ENCODE peak calls at places on chromosome 2, in four cellular contexts. B is IMR-90, W is neuronal stem cell, F is H9. L is an unnamed sample.
A peak's percentile ranks its signal among the peaks of the same experiment; 100 is the strongest.

GRCh38 chr2:42010743-42011298 is 37.0 kb upstream of the PKDCC start:
- DNase-seq in B (peak; percentile 82), W (no peak), F (no peak), L (no peak)

GRCh38 chr2:236971131-236971850 is 114.4 kb upstream of the COPS8 start:
- DNase-seq in B (peak; percentile 21), W (no peak), F (no peak), L (no peak)

GRCh38 chr2:143440619-143441018 is 311.4 kb downstream of the ARHGAP15 start:
- DNase-seq in B (no peak), W (no peak), F (no peak), L (no peak)

GRCh38 chr2:187976259-187976658 is 315.4 kb upstream of the GULP1 start:
- DNase-seq in B (no peak), W (no peak), F (no peak), L (no peak)

GRCh38 chr2:182444806-182445205 is 18.0 kb upstream of the PDE1A start:
- DNase-seq in B (no peak), W (no peak), F (no peak), L (no peak)

GRCh38 chr2:12719400-12720104 is 2.8 kb downstream of the TRIB2 start:
- DNase-seq in B (peak; percentile 64), W (no peak), F (no peak), L (peak; percentile 76)

GRCh38 chr2:219230201-219230540 is 565 bp downstream of the ANKZF1 start:
- DNase-seq in B (peak; percentile 55), W (no peak), F (peak; percentile 51), L (peak; percentile 73)

GRCh38 chr2:178029342-178029741 is 43.2 kb downstream of the PDE11A start:
- DNase-seq in B (no peak), W (no peak), F (no peak), L (no peak)

GRCh38 chr2:46747297-46747818 is 168.2 kb downstream of the MCFD2 start:
- DNase-seq in B (peak; percentile 33), W (no peak), F (no peak), L (no peak)

DNA sequence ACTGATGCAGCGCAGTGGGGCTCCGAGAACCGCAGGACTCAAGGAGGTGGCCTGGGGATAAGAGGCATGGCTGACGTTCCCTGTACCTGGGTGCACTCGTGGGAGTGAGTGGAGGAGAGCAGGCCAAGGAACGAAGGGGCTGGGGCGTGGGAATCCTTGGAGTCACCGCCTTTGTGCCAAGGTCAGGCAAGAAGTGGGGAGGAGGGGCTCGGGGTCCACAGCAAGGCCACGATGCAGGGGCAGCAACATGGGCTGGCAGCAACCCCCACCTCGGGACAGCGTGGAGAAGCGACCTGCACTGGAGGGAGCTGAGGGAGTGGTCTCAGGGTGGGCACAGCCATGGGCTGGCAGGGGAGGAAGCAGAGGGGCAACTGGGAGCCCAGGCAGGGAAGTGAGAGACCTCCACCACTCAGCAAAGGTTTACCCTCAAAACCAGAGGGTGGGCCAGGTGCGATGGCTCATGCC is 18.6 kb downstream of the ARID5A start:
- DNase-seq in B (no peak), W (no peak), F (no peak), L (no peak)
- H4K91ac ChIP-seq in B (no peak overlapping the region), W (no peak overlapping the region), F (no peak overlapping the region), L (no peak overlapping the region)

GRCh38 chr2:216107760-216108159 is 1.4 kb upstream of the XRCC5 start:
- DNase-seq in B (no peak), W (peak; percentile 47), F (peak; percentile 63), L (peak; percentile 77)
- H4K91ac ChIP-seq in B (peak overlapping the region; percentile 35), W (no peak overlapping the region), F (no peak overlapping the region), L (peak overlapping the region; percentile 56)

GRCh38 chr2:43415582-43415981 is 180.3 kb downstream of the THADA start:
- DNase-seq in B (no peak), W (no peak), F (no peak), L (no peak)
- H4K91ac ChIP-seq in B (no peak overlapping the region), W (no peak overlapping the region), F (no peak overlapping the region), L (peak overlapping the region; percentile 92)

GRCh38 chr2:184157141-184157540 is 441.2 kb upstream of the ZNF804A start:
- DNase-seq in B (no peak), W (no peak), F (no peak), L (no peak)

GRCh38 chr2:184162426-184162825 is 435.9 kb upstream of the ZNF804A start:
- DNase-seq in B (no peak), W (no peak), F (no peak), L (no peak)
- H4K91ac ChIP-seq in B (no peak overlapping the region), W (no peak overlapping the region), F (no peak overlapping the region), L (no peak overlapping the region)

DNA sequence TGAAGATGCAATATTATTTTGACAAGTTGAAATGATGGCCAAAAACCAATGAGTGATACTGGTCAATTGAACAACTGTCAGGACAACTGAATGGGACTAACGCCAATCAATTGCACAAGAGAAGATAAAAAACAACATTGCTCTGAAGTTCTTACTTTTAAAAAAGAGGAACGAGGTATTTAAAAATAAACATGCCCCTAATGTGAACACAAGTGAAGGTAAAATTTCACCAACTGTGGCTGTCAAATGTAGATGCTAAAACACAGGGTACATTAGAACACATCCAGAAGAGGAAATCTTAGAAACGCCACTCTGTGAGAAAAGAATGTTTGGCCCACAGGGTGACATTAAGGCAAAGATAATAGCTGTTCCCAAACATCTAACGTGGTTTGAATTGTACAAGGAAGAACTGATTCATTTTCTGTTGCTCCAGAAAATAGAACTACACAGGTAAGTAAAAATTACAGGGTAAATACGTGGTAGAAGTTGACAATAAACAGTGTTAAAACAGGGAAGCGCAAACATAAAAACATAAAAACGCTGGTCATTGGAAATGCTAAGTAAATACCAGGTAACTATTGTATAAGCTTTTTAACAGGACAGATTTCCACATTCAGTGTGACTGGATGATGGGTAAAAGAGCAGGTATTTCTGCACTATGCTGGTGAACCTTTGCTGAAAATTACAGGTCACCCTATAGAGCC is 20.3 kb downstream of the LONRF2 start:
- DNase-seq in B (no peak), W (no peak), F (no peak), L (no peak)
- H4K91ac ChIP-seq in B (no peak overlapping the region), W (no peak overlapping the region), F (no peak overlapping the region), L (no peak overlapping the region)

DNA sequence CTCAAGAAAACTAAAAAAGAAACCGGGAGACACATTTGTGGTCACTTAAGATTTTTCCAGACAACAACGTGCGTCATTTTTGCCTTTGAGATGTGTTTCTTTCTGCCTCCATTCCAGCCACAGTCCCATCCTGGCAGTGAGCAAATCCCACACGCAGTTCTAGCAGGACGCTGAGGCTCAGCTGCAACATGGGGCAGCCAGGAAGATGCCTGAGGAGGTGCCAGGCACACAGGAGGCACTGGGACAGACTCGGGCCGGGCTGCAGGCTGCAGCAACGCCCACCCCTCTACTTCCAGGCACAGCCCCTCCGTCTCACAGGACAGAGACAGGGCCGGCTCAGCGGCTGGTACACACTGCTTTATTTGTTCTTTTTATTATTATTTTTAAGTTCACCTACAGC is 13.1 kb downstream of the KLF11 start:
- DNase-seq in B (no peak), W (no peak), F (no peak), L (no peak)
- H4K91ac ChIP-seq in B (peak overlapping the region; percentile 31), W (no peak overlapping the region), F (no peak overlapping the region), L (peak overlapping the region; percentile 53)